ENCODE peak calls at places on chromosomes 3 and 15, in six cellular contexts. One of them, this sample, is unnamed.

GRCh38 chr3:127637546-127637945 is 8.6 kb downstream of the PODXL2 start:
- DNase-seq in CD8-positive, alpha-beta T cell: no peak
- DNase-seq in stimulated activated CD4-positive, alpha-beta T cell treated with anti-CD3 and anti-CD28 coated beads, Interleukin-15, amount 100 ng/mL, for 48 hours: no peak
- DNase-seq in HT-29: no peak
- DNase-seq in kidney: no peak
- DNase-seq in occipital lobe: no peak
- DNase-seq in this sample: peak; percentile 21

GRCh38 chr3:101050866-101051265 is 57.6 kb upstream of the ABI3BP start:
- DNase-seq in CD8-positive, alpha-beta T cell: no peak
- DNase-seq in stimulated activated CD4-positive, alpha-beta T cell treated with anti-CD3 and anti-CD28 coated beads, Interleukin-15, amount 100 ng/mL, for 48 hours: no peak
- DNase-seq in HT-29: no peak
- DNase-seq in kidney: no peak
- DNase-seq in occipital lobe: no peak
- DNase-seq in this sample: no peak

GRCh38 chr3:23331141-23331935 is 128.2 kb downstream of the UBE2E2 start:
- DNase-seq in CD8-positive, alpha-beta T cell: no peak
- DNase-seq in stimulated activated CD4-positive, alpha-beta T cell treated with anti-CD3 and anti-CD28 coated beads, Interleukin-15, amount 100 ng/mL, for 48 hours: no peak
- DNase-seq in HT-29: no peak
- DNase-seq in kidney: no peak
- DNase-seq in occipital lobe: no peak
- DNase-seq in this sample: no peak

GRCh38 chr3:108462899-108463298 is 47.5 kb downstream of the MYH15 start:
- DNase-seq in CD8-positive, alpha-beta T cell: no peak
- DNase-seq in stimulated activated CD4-positive, alpha-beta T cell treated with anti-CD3 and anti-CD28 coated beads, Interleukin-15, amount 100 ng/mL, for 48 hours: no peak
- DNase-seq in HT-29: no peak
- DNase-seq in kidney: no peak
- DNase-seq in occipital lobe: no peak
- DNase-seq in this sample: no peak

GRCh38 chr3:50264389-50264963 is 4.5 kb upstream of the SEMA3B start:
- DNase-seq in CD8-positive, alpha-beta T cell: no peak
- DNase-seq in stimulated activated CD4-positive, alpha-beta T cell treated with anti-CD3 and anti-CD28 coated beads, Interleukin-15, amount 100 ng/mL, for 48 hours: no peak
- DNase-seq in HT-29: peak; percentile 83
- DNase-seq in kidney: peak; percentile 97
- DNase-seq in occipital lobe: peak; percentile 81
- DNase-seq in this sample: no peak

GRCh38 chr3:108297636-108298035 is 1.3 kb downstream of the HHLA2 start:
- DNase-seq in CD8-positive, alpha-beta T cell: no peak
- DNase-seq in stimulated activated CD4-positive, alpha-beta T cell treated with anti-CD3 and anti-CD28 coated beads, Interleukin-15, amount 100 ng/mL, for 48 hours: no peak
- DNase-seq in HT-29: peak; percentile 70
- DNase-seq in kidney: peak; percentile 80
- DNase-seq in occipital lobe: no peak
- DNase-seq in this sample: no peak

GRCh38 chr15:52730163-52730562 is 51.0 kb upstream of the ATOSA start:
- DNase-seq in CD8-positive, alpha-beta T cell: peak; percentile 47
- DNase-seq in stimulated activated CD4-positive, alpha-beta T cell treated with anti-CD3 and anti-CD28 coated beads, Interleukin-15, amount 100 ng/mL, for 48 hours: no peak
- DNase-seq in HT-29: no peak
- DNase-seq in kidney: no peak
- DNase-seq in occipital lobe: no peak
- DNase-seq in this sample: no peak

GRCh38 chr3:122936335-122936734 is 91.2 kb downstream of the SEMA5B start:
- DNase-seq in CD8-positive, alpha-beta T cell: no peak
- DNase-seq in stimulated activated CD4-positive, alpha-beta T cell treated with anti-CD3 and anti-CD28 coated beads, Interleukin-15, amount 100 ng/mL, for 48 hours: no peak
- DNase-seq in HT-29: no peak
- DNase-seq in kidney: peak; percentile 34
- DNase-seq in occipital lobe: no peak
- DNase-seq in this sample: no peak

GRCh38 chr15:46786886-46787285 is 930.4 kb upstream of the SEMA6D start:
- DNase-seq in CD8-positive, alpha-beta T cell: no peak
- DNase-seq in stimulated activated CD4-positive, alpha-beta T cell treated with anti-CD3 and anti-CD28 coated beads, Interleukin-15, amount 100 ng/mL, for 48 hours: no peak
- DNase-seq in HT-29: peak; percentile 16
- DNase-seq in kidney: no peak
- DNase-seq in occipital lobe: no peak
- DNase-seq in this sample: no peak

GRCh38 chr15:60568883-60569495 is 90.0 kb upstream of the ICE2 start:
- DNase-seq in CD8-positive, alpha-beta T cell: no peak
- DNase-seq in stimulated activated CD4-positive, alpha-beta T cell treated with anti-CD3 and anti-CD28 coated beads, Interleukin-15, amount 100 ng/mL, for 48 hours: no peak
- DNase-seq in HT-29: no peak
- DNase-seq in kidney: no peak
- DNase-seq in occipital lobe: no peak
- DNase-seq in this sample: no peak

GRCh38 chr15:75038948-75039533 is 15.7 kb downstream of the PPCDC start:
- DNase-seq in CD8-positive, alpha-beta T cell: no peak
- DNase-seq in stimulated activated CD4-positive, alpha-beta T cell treated with anti-CD3 and anti-CD28 coated beads, Interleukin-15, amount 100 ng/mL, for 48 hours: no peak
- DNase-seq in HT-29: no peak
- DNase-seq in kidney: no peak
- DNase-seq in occipital lobe: no peak
- DNase-seq in this sample: no peak

GRCh38 chr15:101652783-101653430 is 726 bp upstream of the TM2D3 start:
- DNase-seq in CD8-positive, alpha-beta T cell: no peak
- DNase-seq in stimulated activated CD4-positive, alpha-beta T cell treated with anti-CD3 and anti-CD28 coated beads, Interleukin-15, amount 100 ng/mL, for 48 hours: no peak
- DNase-seq in HT-29: peak; percentile 56
- DNase-seq in kidney: peak; percentile 81
- DNase-seq in occipital lobe: no peak
- DNase-seq in this sample: no peak

GRCh38 chr3:100075731-100076543 is 38.4 kb downstream of the FILIP1L start:
- DNase-seq in CD8-positive, alpha-beta T cell: no peak
- DNase-seq in stimulated activated CD4-positive, alpha-beta T cell treated with anti-CD3 and anti-CD28 coated beads, Interleukin-15, amount 100 ng/mL, for 48 hours: no peak
- DNase-seq in HT-29: no peak
- DNase-seq in kidney: no peak
- DNase-seq in occipital lobe: no peak
- DNase-seq in this sample: no peak

GRCh38 chr15:39403674-39404117 is 177.2 kb upstream of the THBS1 start:
- DNase-seq in CD8-positive, alpha-beta T cell: no peak
- DNase-seq in stimulated activated CD4-positive, alpha-beta T cell treated with anti-CD3 and anti-CD28 coated beads, Interleukin-15, amount 100 ng/mL, for 48 hours: no peak
- DNase-seq in HT-29: peak; percentile 20
- DNase-seq in kidney: no peak
- DNase-seq in occipital lobe: no peak
- DNase-seq in this sample: no peak

GRCh38 chr15:80152896-80153876 is at the start of gene FAH:
- DNase-seq in CD8-positive, alpha-beta T cell: peak; percentile 33
- DNase-seq in stimulated activated CD4-positive, alpha-beta T cell treated with anti-CD3 and anti-CD28 coated beads, Interleukin-15, amount 100 ng/mL, for 48 hours: no peak
- DNase-seq in HT-29: peak; percentile 66
- DNase-seq in kidney: peak; percentile 91
- DNase-seq in occipital lobe: no peak
- DNase-seq in this sample: peak; percentile 44

GRCh38 chr15:101399431-101399830 is 90.1 kb downstream of the PCSK6 start:
- DNase-seq in CD8-positive, alpha-beta T cell: no peak
- DNase-seq in stimulated activated CD4-positive, alpha-beta T cell treated with anti-CD3 and anti-CD28 coated beads, Interleukin-15, amount 100 ng/mL, for 48 hours: no peak
- DNase-seq in HT-29: no peak
- DNase-seq in kidney: no peak
- DNase-seq in occipital lobe: no peak
- DNase-seq in this sample: no peak

GRCh38 chr3:72152551-72153476 is 367.9 kb upstream of the PROK2 start:
- DNase-seq in CD8-positive, alpha-beta T cell: no peak
- DNase-seq in stimulated activated CD4-positive, alpha-beta T cell treated with anti-CD3 and anti-CD28 coated beads, Interleukin-15, amount 100 ng/mL, for 48 hours: no peak
- DNase-seq in HT-29: peak; percentile 33
- DNase-seq in kidney: peak; percentile 80
- DNase-seq in occipital lobe: peak; percentile 63
- DNase-seq in this sample: no peak

GRCh38 chr15:77044228-77045042 is 26.5 kb downstream of the TSPAN3 start:
- DNase-seq in CD8-positive, alpha-beta T cell: no peak
- DNase-seq in stimulated activated CD4-positive, alpha-beta T cell treated with anti-CD3 and anti-CD28 coated beads, Interleukin-15, amount 100 ng/mL, for 48 hours: no peak
- DNase-seq in HT-29: no peak
- DNase-seq in kidney: no peak
- DNase-seq in occipital lobe: no peak
- DNase-seq in this sample: no peak

GRCh38 chr3:48919215-48920138 is 835 bp downstream of the ARIH2 start:
- DNase-seq in CD8-positive, alpha-beta T cell: peak; percentile 46
- DNase-seq in stimulated activated CD4-positive, alpha-beta T cell treated with anti-CD3 and anti-CD28 coated beads, Interleukin-15, amount 100 ng/mL, for 48 hours: peak; percentile 43
- DNase-seq in HT-29: peak; percentile 56
- DNase-seq in kidney: no peak
- DNase-seq in occipital lobe: peak; percentile 59
- DNase-seq in this sample: peak; percentile 70

GRCh38 chr3:187739125-187739560 is 6.1 kb downstream of the BCL6 start:
- DNase-seq in CD8-positive, alpha-beta T cell: peak; percentile 37
- DNase-seq in stimulated activated CD4-positive, alpha-beta T cell treated with anti-CD3 and anti-CD28 coated beads, Interleukin-15, amount 100 ng/mL, for 48 hours: peak; percentile 18
- DNase-seq in HT-29: no peak
- DNase-seq in kidney: peak; percentile 89
- DNase-seq in occipital lobe: peak; percentile 71
- DNase-seq in this sample: no peak

GRCh38 chr15:83077487-83078230 is 10.6 kb upstream of the BTBD1 start:
- DNase-seq in CD8-positive, alpha-beta T cell: no peak
- DNase-seq in stimulated activated CD4-positive, alpha-beta T cell treated with anti-CD3 and anti-CD28 coated beads, Interleukin-15, amount 100 ng/mL, for 48 hours: no peak
- DNase-seq in HT-29: no peak
- DNase-seq in kidney: no peak
- DNase-seq in occipital lobe: no peak
- DNase-seq in this sample: no peak

GRCh38 chr3:128801779-128802369 is 75.9 kb downstream of the RAB7A start:
- DNase-seq in CD8-positive, alpha-beta T cell: no peak
- DNase-seq in stimulated activated CD4-positive, alpha-beta T cell treated with anti-CD3 and anti-CD28 coated beads, Interleukin-15, amount 100 ng/mL, for 48 hours: no peak
- DNase-seq in HT-29: no peak
- DNase-seq in kidney: no peak
- DNase-seq in occipital lobe: no peak
- DNase-seq in this sample: no peak

This sample was measured in CD8-positive, alpha-beta memory T cell.